ENCODE peak calls at places on chromosome 20, in eight cellular contexts. U is CD4-positive, CD25-positive, alpha-beta regulatory T cell; C is right cardiac atrium; A is endothelial cell; Z is ureter; I is NCI-H146; B is stimulated activated CD4-positive, alpha-beta T cell treated with anti-CD3 and anti-CD28 coated beads, Interleukin-2, amount 100 ng/mL, for 24 hours; Q is GM12865. N is an unnamed sample.

GRCh38 chr20:51720384-51720783 is 47.8 kb downstream of the ATP9A start:
- DNase-seq in Z (no peak), A (no peak), U (no peak), B (no peak), C (no peak), Q (no peak), I (no peak), N (no peak)

GRCh38 chr20:44526129-44526528 is 4.3 kb upstream of the SERINC3 start:
- DNase-seq in C (no peak), Q (no peak), B (no peak), U (no peak), A (no peak), Z (no peak), I (no peak), N (no peak)

GRCh38 chr20:58570181-58570859 is 55.1 kb upstream of the APCDD1L start:
- DNase-seq in A (no peak), Q (no peak), C (no peak), B (no peak), Z (no peak), I (no peak), U (no peak), N (no peak)

GRCh38 chr20:41200446-41201202 is 63.3 kb downstream of the PLCG1 start:
- DNase-seq in I (no peak), Z (no peak), C (no peak), Q (no peak), U (no peak), A (no peak), B (no peak), N (no peak)

GRCh38 chr20:1707588-1708449 is 50.2 kb upstream of the SIRPG start:
- DNase-seq in C (no peak), A (no peak), Z (no peak), I (no peak), U (peak; percentile 36), B (no peak), Q (no peak), N (no peak)

GRCh38 chr20:37226889-37227288 is 34.7 kb downstream of the GHRH start:
- DNase-seq in A (no peak), Q (no peak), I (no peak), Z (peak; percentile 49), C (peak; percentile 86), U (no peak), B (no peak), N (no peak)

GRCh38 chr20:32577023-32577422 is 8.1 kb downstream of the NOL4L start:
- DNase-seq in U (no peak), Q (no peak), B (no peak), C (peak; percentile 56), Z (no peak), A (no peak), I (no peak), N (no peak)

GRCh38 chr20:50048420-50049166 is 64.4 kb downstream of the UBE2V1 start:
- DNase-seq in Q (no peak), A (no peak), B (no peak), U (no peak), Z (no peak), I (no peak), C (peak; percentile 79), N (no peak)

GRCh38 chr20:44409132-44409600 is 53.7 kb downstream of the HNF4A start:
- DNase-seq in Z (no peak), I (no peak), B (no peak), C (no peak), A (no peak), Q (no peak), U (no peak), N (no peak)

GRCh38 chr20:37989601-37990001 is 43.7 kb downstream of the TTI1 start:
- DNase-seq in Q (peak; percentile 18), B (no peak), A (no peak), U (no peak), C (no peak), I (no peak), Z (peak; percentile 60), N (no peak)

GRCh38 chr20:25081730-25082497 is at the start of gene VSX1:
- DNase-seq in A (no peak), B (peak; percentile 12), U (no peak), Q (no peak), Z (no peak), C (no peak), I (peak; percentile 19), N (no peak)

GRCh38 chr20:44309763-44310663 is 989 bp downstream of the FITM2 start:
- DNase-seq in B (no peak), Z (no peak), Q (no peak), C (peak; percentile 69), U (peak; percentile 19), A (no peak), I (no peak), N (no peak)

GRCh38 chr20:45052698-45053440 is 48.1 kb downstream of the KCNS1 start:
- DNase-seq in B (no peak), Q (peak; percentile 73), C (no peak), Z (no peak), U (peak; percentile 56), I (no peak), A (no peak), N (no peak)

GRCh38 chr20:13996265-13996664 is 949 bp downstream of the MACROD2 start:
- DNase-seq in Q (no peak), Z (no peak), B (no peak), U (no peak), I (no peak), A (no peak), C (no peak), N (no peak)